ENCODE peak calls at places on chromosomes 13 and 19, in five cellular contexts. B, M, K, H and W are unnamed samples.
A peak's percentile ranks its signal among the peaks of the same experiment; 100 is the strongest.

GRCh38 chr19:51354103-51354741 is 12.0 kb downstream of the ETFB start:
- DNase-seq in M (no peak), B (no peak), H (no peak), K (peak; percentile 90), W (no peak)

GRCh38 chr13:71408416-71408815 is 458.6 kb downstream of the DACH1 start:
- DNase-seq in K (no peak), H (no peak), M (no peak), B (no peak), W (no peak)

GRCh38 chr19:3193256-3194062 is 7.7 kb downstream of the NCLN start:
- DNase-seq in H (no peak), M (no peak), K (no peak), B (no peak), W (no peak)

GRCh38 chr13:98504371-98504963 is 72.4 kb downstream of the STK24 start:
- DNase-seq in K (no peak), M (no peak), B (peak; percentile 56), H (no peak), W (no peak)

GRCh38 chr13:97344250-97345175 is 89.5 kb upstream of the RAP2A start:
- DNase-seq in M (peak; percentile 67), H (peak; percentile 49), B (no peak), K (peak; percentile 62), W (no peak)

GRCh38 chr19:18408053-18408476 is 10.6 kb upstream of the LRRC25 start:
- DNase-seq in H (no peak), M (peak; percentile 62), K (no peak), B (peak; percentile 87), W (no peak)

GRCh38 chr19:46371371-46371901 is 24.5 kb downstream of the PPP5C start:
- DNase-seq in B (no peak), K (no peak), M (no peak), H (no peak), W (no peak)

GRCh38 chr13:94305463-94305862 is 174.0 kb downstream of the DCT start:
- DNase-seq in B (no peak), K (no peak), H (no peak), M (no peak), W (no peak)

GRCh38 chr13:49450105-49450819 is 6.2 kb downstream of the SETDB2 start:
- DNase-seq in H (no peak), K (no peak), B (no peak), M (no peak), W (no peak)

GRCh38 chr13:39039033-39039432 is 777 bp downstream of the NHLRC3 start:
- DNase-seq in M (no peak), H (no peak), B (no peak), K (peak; percentile 12), W (no peak)

GRCh38 chr13:93635687-93636086 is 409.1 kb downstream of the GPC6 start:
- DNase-seq in K (no peak), M (no peak), H (no peak), B (no peak), W (no peak)

GRCh38 chr13:51225034-51225433 is 2.8 kb downstream of the FAM124A start:
- DNase-seq in H (no peak), B (no peak), M (no peak), K (no peak), W (no peak)

GRCh38 chr19:4744451-4745170 is 21.0 kb upstream of the DPP9 start:
- DNase-seq in K (no peak), H (no peak), B (no peak), M (no peak), W (no peak)

GRCh38 chr19:7897289-7897688 is 6.4 kb upstream of the MAP2K7 start:
- DNase-seq in H (no peak), M (no peak), B (no peak), K (peak; percentile 86), W (no peak)

GRCh38 chr19:6220385-6221191 is 59.2 kb downstream of the MLLT1 start:
- DNase-seq in H (no peak), B (no peak), K (no peak), M (no peak), W (no peak)

GRCh38 chr19:49881672-49882394 is 4.3 kb downstream of the TBC1D17 start:
- DNase-seq in K (no peak), B (no peak), H (no peak), M (peak; percentile 64), W (no peak)

GRCh38 chr19:2353159-2353894 is 6.7 kb upstream of the TMPRSS9 start:
- DNase-seq in H (no peak), M (no peak), K (no peak), B (no peak), W (no peak)

GRCh38 chr19:30682576-30683536 is 310.7 kb downstream of the ZNF536 start:
- DNase-seq in H (peak; percentile 12), K (peak; percentile 35), B (no peak), M (peak; percentile 88), W (peak; percentile 23)

GRCh38 chr19:11872624-11873023 is 15.0 kb upstream of the ZNF69 start:
- DNase-seq in H (no peak), M (no peak), B (no peak), K (peak; percentile 53), W (no peak)

GRCh38 chr19:17965370-17966114 is 1.4 kb upstream of the KCNN1 start:
- DNase-seq in H (no peak), B (no peak), K (no peak), M (no peak), W (no peak)

GRCh38 chr19:16518483-16519229 is 22.5 kb downstream of the C19orf44 start:
- DNase-seq in K (no peak), M (peak; percentile 61), H (no peak), B (no peak), W (no peak)

GRCh38 chr19:1247747-1248453 is 483 bp upstream of the MIDN start:
- DNase-seq in M (peak; percentile 60), H (no peak), B (no peak), K (peak; percentile 46), W (no peak)

GRCh38 chr13:52033039-52033438 is 8.5 kb downstream of the UTP14C start:
- DNase-seq in B (no peak), H (no peak), M (no peak), K (no peak), W (no peak)

GRCh38 chr13:31440132-31440531 is 240.4 kb downstream of the B3GLCT start:
- DNase-seq in H (no peak), B (no peak), M (no peak), K (no peak), W (no peak)

GRCh38 chr19:917323-918151 is at the start of gene KISS1R:
- DNase-seq in M (peak; percentile 84), B (no peak), H (no peak), K (peak; percentile 71), W (peak; percentile 65)

GRCh38 chr13:98171806-98172569 is 5.1 kb downstream of the RNF113B start:
- DNase-seq in B (no peak), M (peak; percentile 79), K (no peak), H (no peak), W (no peak)

GRCh38 chr13:45167611-45168554 is 33.0 kb downstream of the KCTD4 start:
- DNase-seq in B (no peak), M (no peak), H (peak; percentile 85), K (no peak), W (no peak)

GRCh38 chr13:47638627-47639026 is 362.4 kb downstream of the SUCLA2 start:
- DNase-seq in M (no peak), K (no peak), B (no peak), H (no peak), W (no peak)

GRCh38 chr19:1068111-1069001 is 1.4 kb downstream of the ARHGAP45 start:
- DNase-seq in M (no peak), K (no peak), H (no peak), B (no peak), W (no peak)

GRCh38 chr13:40023608-40024577 is 368.4 kb downstream of the COG6 start:
- DNase-seq in M (no peak), H (no peak), B (no peak), K (no peak), W (no peak)

GRCh38 chr19:52142001-52142595 is 2.4 kb upstream of the ZNF616 start:
- DNase-seq in K (no peak), B (no peak), M (no peak), H (no peak), W (no peak)

GRCh38 chr13:44972956-44973581 is 16.2 kb downstream of the NUFIP1 start:
- DNase-seq in B (no peak), M (peak; percentile 34), H (peak; percentile 18), K (peak; percentile 36), W (no peak)

GRCh38 chr13:113970810-113971470 is 2.9 kb downstream of the C13orf46 start:
- DNase-seq in M (no peak), H (no peak), B (no peak), K (no peak), W (no peak)

GRCh38 chr13:35884211-35884610 is 247.0 kb downstream of the DCLK1 start:
- DNase-seq in K (no peak), H (no peak), M (no peak), B (no peak), W (no peak)
- TF ChIP-seq YY1 in K (no peak), H (no peak), M (no peak), B (no peak), W (no peak)

GRCh38 chr13:103883152-103883551 is 816.9 kb upstream of the SLC10A2 start:
- DNase-seq in B (no peak), M (peak; percentile 56), K (peak; percentile 81), H (peak; percentile 90), W (peak; percentile 80)
- TF ChIP-seq YY1 in B (no peak), M (no peak), K (no peak), H (peak; percentile 6), W (no peak)

GRCh38 chr13:43572601-43573360 is 214.0 kb downstream of the ENOX1 start:
- DNase-seq in K (no peak), M (no peak), H (no peak), B (no peak), W (no peak)
- TF ChIP-seq YY1 in K (no peak), M (no peak), H (no peak), B (no peak), W (no peak)

DNA sequence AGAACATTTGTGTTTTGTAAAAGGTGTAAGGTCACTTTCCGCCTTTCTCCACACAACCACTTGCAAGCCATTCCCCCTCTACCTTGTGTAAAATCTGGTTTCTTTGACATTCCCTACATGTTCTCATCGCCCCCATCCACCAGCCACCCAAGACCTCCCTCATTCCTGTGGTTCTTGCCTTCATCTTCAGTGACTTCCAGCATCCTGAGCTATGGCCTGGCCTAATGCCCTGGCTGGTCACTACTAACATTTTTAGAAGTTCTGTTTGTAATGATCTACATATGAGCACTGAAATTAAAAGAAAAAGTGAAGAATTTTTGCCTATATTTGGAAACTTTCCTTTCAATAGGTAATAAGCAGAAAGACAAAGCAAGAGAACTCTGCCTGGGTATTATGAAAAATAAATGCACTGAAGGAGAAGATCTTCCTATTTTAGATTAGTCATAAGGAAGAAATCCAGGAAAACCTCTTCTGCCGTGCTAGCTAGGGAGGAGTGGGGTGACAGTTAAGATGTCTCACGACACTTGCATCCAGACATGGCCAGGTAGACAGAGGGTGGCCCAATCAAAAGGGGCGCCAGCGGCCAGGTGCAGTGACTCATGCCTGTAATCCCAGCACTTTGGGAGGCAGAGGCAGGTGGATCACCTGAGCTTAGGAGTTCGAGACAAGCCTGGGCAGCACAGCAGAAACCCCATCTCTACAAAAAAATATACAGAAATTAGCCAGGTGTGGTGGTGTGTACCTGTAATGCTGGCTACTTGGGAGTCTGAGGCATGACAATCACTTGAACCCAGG is 28.1 kb upstream of the MPHOSPH8 start:
- DNase-seq in B (no peak), K (no peak), M (no peak), H (peak; percentile 40), W (no peak)
- TF ChIP-seq YY1 in B (no peak), K (no peak), M (no peak), H (no peak), W (no peak)

GRCh38 chr13:101452519-101453485 is at the start of gene ITGBL1:
- DNase-seq in B (no peak), H (no peak), M (peak; percentile 38), K (no peak), W (no peak)
- TF ChIP-seq YY1 in B (no peak), H (no peak), M (peak; percentile 41), K (no peak), W (no peak)

GRCh38 chr13:76813874-76814273 is 72.3 kb downstream of the KCTD12 start:
- DNase-seq in H (no peak), B (no peak), K (peak; percentile 15), M (no peak), W (no peak)
- TF ChIP-seq YY1 in H (no peak), B (no peak), K (no peak), M (no peak), W (no peak)